ENCODE peak calls at places on chromosomes 13 and 19, in eight cellular contexts. C, S, Q, O, I, B, V and D are unnamed samples.
A peak's percentile ranks its signal among the peaks of the same experiment; 100 is the strongest.

GRCh38 chr19:10587839-10588150 is 683 bp upstream of the AP1M2 start:
- DNase-seq in O (no peak), V (no peak), I (no peak), C (no peak), S (no peak), B (no peak), Q (no peak), D (no peak)

GRCh38 chr13:97212540-97213146 is 9.5 kb upstream of the MBNL2 start:
- DNase-seq in C (no peak), B (no peak), S (no peak), V (peak; percentile 45), I (peak; percentile 20), Q (peak; percentile 47), O (no peak), D (peak; percentile 23)

GRCh38 chr19:53982056-53982455 is 9.4 kb upstream of the CACNG6 start:
- DNase-seq in C (no peak), O (no peak), I (no peak), B (no peak), S (no peak), Q (no peak), V (no peak), D (no peak)

GRCh38 chr13:72151241-72151640 is 284.2 kb upstream of the DACH1 start:
- DNase-seq in I (no peak), C (no peak), Q (no peak), B (no peak), S (no peak), O (no peak), V (no peak), D (no peak)

GRCh38 chr19:40321076-40321475 is 27.1 kb downstream of the C19orf47 start:
- DNase-seq in C (no peak), B (no peak), V (no peak), O (no peak), I (no peak), Q (no peak), S (peak; percentile 79), D (no peak)

GRCh38 chr19:9130965-9131364 is 4.2 kb upstream of the OR7G3 start:
- DNase-seq in V (no peak), O (no peak), S (no peak), I (no peak), C (no peak), Q (no peak), B (no peak), D (no peak)

GRCh38 chr13:95113601-95114000 is 187.7 kb downstream of the ABCC4 start:
- DNase-seq in S (no peak), Q (no peak), O (no peak), C (no peak), I (no peak), V (no peak), B (no peak), D (no peak)

GRCh38 chr13:105972306-105972721 is 563.1 kb downstream of the EFNB2 start:
- DNase-seq in V (no peak), B (no peak), S (no peak), I (no peak), Q (no peak), C (no peak), O (no peak), D (no peak)

GRCh38 chr19:42051166-42052115 is 18.6 kb downstream of the GRIK5 start:
- DNase-seq in V (no peak), B (no peak), I (no peak), C (no peak), O (no peak), Q (no peak), S (no peak), D (no peak)

GRCh38 chr19:13861392-13861713 is 15.6 kb upstream of the NANOS3 start:
- DNase-seq in S (no peak), Q (no peak), O (no peak), V (no peak), I (no peak), C (no peak), B (no peak), D (no peak)

GRCh38 chr19:3471954-3472655 is 8.2 kb downstream of the SMIM24 start:
- DNase-seq in C (no peak), B (peak; percentile 28), Q (no peak), V (peak; percentile 60), O (no peak), S (no peak), I (no peak), D (no peak)

GRCh38 chr19:47421844-47422395 is 2.6 kb upstream of the MEIS3 start:
- DNase-seq in B (peak; percentile 48), C (no peak), V (no peak), O (no peak), I (no peak), S (no peak), Q (no peak), D (no peak)

GRCh38 chr13:32829269-32829668 is 187.0 kb upstream of the KL start:
- DNase-seq in I (no peak), V (no peak), C (no peak), O (no peak), Q (no peak), S (no peak), B (no peak), D (no peak)

GRCh38 chr13:23445794-23446193 is 12.3 kb upstream of the SACS start:
- DNase-seq in Q (no peak), B (no peak), V (no peak), I (no peak), S (no peak), C (no peak), O (no peak), D (peak; percentile 84)

GRCh38 chr19:47447470-47448359 is 24.0 kb downstream of the SLC8A2 start:
- DNase-seq in V (peak; percentile 69), B (peak; percentile 98), S (no peak), C (no peak), I (peak; percentile 18), O (peak; percentile 74), Q (no peak), D (peak; percentile 87)

GRCh38 chr19:10812902-10813404 is 23.1 kb downstream of the TMED1 start:
- DNase-seq in S (peak; percentile 91), C (no peak), I (no peak), B (no peak), O (no peak), Q (peak; percentile 85), V (no peak), D (no peak)

GRCh38 chr19:16078759-16079707 is 2.7 kb downstream of the TPM4 start:
- DNase-seq in B (no peak), Q (peak; percentile 98), C (no peak), S (no peak), I (peak; percentile 22), O (peak; percentile 87), V (no peak), D (no peak)